ENCODE peak calls at places on chromosomes 16 and 17, in four cellular contexts. V, N, Q and X are unnamed samples.

GRCh38 chr16:71693168-71693567 is 31.3 kb downstream of the PHLPP2 start:
- DNase-seq in V (no peak), N (no peak), Q (no peak), X (no peak)

GRCh38 chr16:51940183-51940582 is 606.8 kb downstream of the TOX3 start:
- DNase-seq in V (no peak), N (no peak), Q (no peak), X (no peak)

GRCh38 chr17:59763861-59764260 is 56.4 kb downstream of the VMP1 start:
- DNase-seq in V (no peak), N (no peak), Q (no peak), X (no peak)

GRCh38 chr16:82368041-82368440 is 198.0 kb upstream of the MPHOSPH6 start:
- DNase-seq in V (no peak), N (peak; percentile 6), Q (peak; percentile 24), X (no peak)

GRCh38 chr17:78661092-78661770 is 84.0 kb upstream of the DNAH17 start:
- DNase-seq in V (no peak), N (no peak), Q (peak; percentile 71), X (no peak)

GRCh38 chr17:37527249-37527851 is 37.7 kb downstream of the DUSP14 start:
- DNase-seq in V (peak; percentile 48), N (peak; percentile 27), Q (peak; percentile 74), X (no peak)

GRCh38 chr17:45131616-45132301 is 556 bp downstream of the PLCD3 start:
- DNase-seq in V (peak; percentile 77), N (no peak), Q (peak; percentile 78), X (no peak)

GRCh38 chr16:72014675-72015074 is 6.1 kb downstream of the DHODH start:
- DNase-seq in V (no peak), N (no peak), Q (no peak), X (no peak)

GRCh38 chr17:31743767-31744166 is 115.3 kb downstream of the COPRS start:
- DNase-seq in V (no peak), N (no peak), Q (no peak), X (no peak)

GRCh38 chr17:82272495-82273326 is 789 bp downstream of the CSNK1D start:
- DNase-seq in V (no peak), N (peak; percentile 57), Q (no peak), X (no peak)